ENCODE peak calls at places on chromosome 6, in seven cellular contexts. H is choroid plexus epithelial cell, M is HFF-Myc, I is NB4, D is fibroblast of lung, O is testis, K is dorsolateral prefrontal cortex. B is an unnamed sample.
A peak's percentile ranks its signal among the peaks of the same experiment; 100 is the strongest.

GRCh38 chr6:140174509-140174908 is 800.1 kb upstream of the CITED2 start:
- DNase-seq in I (peak; percentile 55), H (peak; percentile 94), O (no peak), K (no peak), M (peak; percentile 90), D (peak; percentile 95), B (no peak)

GRCh38 chr6:149185799-149186357 is 131.6 kb upstream of the TAB2 start:
- DNase-seq in D (no peak), H (no peak), O (no peak), I (no peak), M (no peak), K (no peak), B (no peak)

GRCh38 chr6:130681028-130681427 is 146.2 kb upstream of the SMLR1 start:
- DNase-seq in O (no peak), D (peak; percentile 74), K (no peak), H (peak; percentile 58), I (no peak), M (peak; percentile 14), B (no peak)

GRCh38 chr6:125899726-125900182 is 56.8 kb upstream of the HINT3 start:
- DNase-seq in H (no peak), D (no peak), K (no peak), M (no peak), I (no peak), O (no peak), B (no peak)

GRCh38 chr6:158322724-158323560 is 10.7 kb downstream of the TULP4 start:
- DNase-seq in K (no peak), D (peak; percentile 85), H (peak; percentile 76), M (peak; percentile 81), O (no peak), I (peak; percentile 55), B (peak; percentile 70)

GRCh38 chr6:33589723-33590530 is 9.9 kb upstream of the BAK1 start:
- DNase-seq in O (peak; percentile 80), M (peak; percentile 65), K (peak; percentile 41), D (peak; percentile 91), H (peak; percentile 74), I (peak; percentile 53), B (peak; percentile 73)

GRCh38 chr6:118801257-118801656 is 92.7 kb upstream of the ASF1A start:
- DNase-seq in O (no peak), I (no peak), K (no peak), D (no peak), M (no peak), H (no peak), B (no peak)

GRCh38 chr6:82331031-82331773 is 32.4 kb upstream of the TPBG start:
- DNase-seq in M (peak; percentile 5), H (peak; percentile 62), D (peak; percentile 61), K (no peak), I (peak; percentile 7), O (no peak), B (peak; percentile 42)

GRCh38 chr6:166862287-166862977 is 93.9 kb downstream of the RNASET2 start:
- DNase-seq in O (peak; percentile 33), D (peak; percentile 13), M (no peak), H (peak; percentile 7), I (no peak), K (peak; percentile 59), B (peak; percentile 43)

GRCh38 chr6:97069363-97069762 is 144.8 kb downstream of the KLHL32 start:
- DNase-seq in H (no peak), K (no peak), O (no peak), I (no peak), M (no peak), D (no peak), B (no peak)
- H3K4me3 ChIP-seq in H (no peak overlapping the region), K (no peak overlapping the region), O (no peak overlapping the region), I (no peak overlapping the region), M (no peak overlapping the region), D (no peak overlapping the region), B (no peak overlapping the region)

DNA sequence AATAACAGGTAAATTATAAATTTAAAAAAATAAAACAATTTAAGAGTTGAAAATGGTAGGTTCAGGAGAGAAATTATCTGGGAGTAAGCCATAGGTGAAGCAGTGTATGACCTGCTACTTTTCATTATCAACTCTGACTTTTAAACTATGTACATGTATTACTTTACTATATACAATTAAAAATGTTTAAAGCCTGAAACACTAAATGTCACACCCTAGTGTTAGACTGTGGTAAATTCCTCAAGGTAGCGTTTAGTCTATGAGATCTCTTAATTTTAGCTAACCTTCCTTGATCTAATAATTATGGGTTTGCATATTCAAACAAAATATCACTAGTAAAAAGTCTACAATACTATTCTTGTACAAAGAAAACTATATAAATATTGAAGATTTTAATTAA is 22.3 kb upstream of the TBC1D32 start:
- DNase-seq in I (no peak), O (no peak), D (no peak), K (no peak), H (peak; percentile 19), M (no peak), B (no peak)
- TF ChIP-seq CTCF in I (no peak), O (no peak), D (peak; percentile 20), K (no peak), H (no peak), M (no peak), B (no peak)

GRCh38 chr6:27141013-27141412 is 106.5 kb upstream of the PRSS16 start:
- DNase-seq in H (no peak), D (no peak), O (no peak), K (no peak), M (no peak), I (no peak), B (no peak)
- H3K4me3 ChIP-seq in H (no peak overlapping the region), D (no peak overlapping the region), O (no peak overlapping the region), K (no peak overlapping the region), M (peak overlapping the region; percentile 25), I (peak overlapping the region; percentile 57), B (peak overlapping the region; percentile 87)

GRCh38 chr6:12481292-12481691 is 191.1 kb downstream of the EDN1 start:
- DNase-seq in K (no peak), M (no peak), O (no peak), D (no peak), H (no peak), I (no peak), B (no peak)

GRCh38 chr6:12480379-12480778 is 190.2 kb downstream of the EDN1 start:
- DNase-seq in D (no peak), M (no peak), K (no peak), O (no peak), H (no peak), I (no peak), B (no peak)

GRCh38 chr6:12483712-12484111 is 193.6 kb downstream of the EDN1 start:
- DNase-seq in O (no peak), M (peak; percentile 73), H (peak; percentile 72), I (peak; percentile 39), K (no peak), D (peak; percentile 99), B (peak; percentile 73)

GRCh38 chr6:12484519-12484918 is 194.4 kb downstream of the EDN1 start:
- DNase-seq in D (no peak), H (no peak), M (no peak), K (no peak), I (no peak), O (no peak), B (no peak)

GRCh38 chr6:12482386-12482785 is 192.2 kb downstream of the EDN1 start:
- DNase-seq in O (no peak), I (no peak), K (no peak), D (no peak), H (no peak), M (no peak), B (no peak)
- TF ChIP-seq CTCF in O (no peak), I (peak; percentile 31), K (no peak), D (no peak), H (peak; percentile 32), M (peak; percentile 31), B (peak; percentile 21)